ENCODE peak calls at places on chromosomes 3 and 15, in four cellular contexts. Z is cardiac muscle cell, W is lung microvascular endothelial cell, N is ureter. D is an unnamed sample.

GRCh38 chr3:165463546-165463945 is 267.4 kb upstream of the SLITRK3 start:
- DNase-seq in Z (peak), W (no peak), N (no peak), D (no peak)

GRCh38 chr3:34988296-34988695 is 651.0 kb upstream of the ARPP21 start:
- DNase-seq in Z (no peak), W (no peak), N (no peak), D (no peak)

GRCh38 chr3:43181202-43181910 is 75.5 kb upstream of the POMGNT2 start:
- DNase-seq in Z (no peak), W (no peak), N (no peak), D (peak)

GRCh38 chr3:151753846-151754245 is 20.1 kb downstream of the AADACL2 start:
- DNase-seq in Z (no peak), W (no peak), N (no peak), D (no peak)

GRCh38 chr3:46406786-46407611 is at the start of the genes CCR5AS and CCRL2:
- DNase-seq in Z (no peak), W (peak), N (peak), D (no peak)

GRCh38 chr3:47613723-47614122 is 35.1 kb upstream of the CSPG5 start:
- DNase-seq in Z (no peak), W (no peak), N (no peak), D (no peak)

GRCh38 chr3:14363976-14364375 is 38.4 kb upstream of the SLC6A6 start:
- DNase-seq in Z (no peak), W (no peak), N (no peak), D (no peak)

GRCh38 chr3:32577174-32577573 is 6.5 kb upstream of the DYNC1LI1 start:
- DNase-seq in Z (peak), W (no peak), N (no peak), D (peak)

GRCh38 chr15:51869074-51869425 is 39.6 kb downstream of the TMOD3 start:
- DNase-seq in Z (peak), W (peak), N (no peak), D (no peak)

GRCh38 chr3:151911462-151911861 is 38.0 kb downstream of the SUCNR1 start:
- DNase-seq in Z (no peak), W (no peak), N (no peak), D (no peak)

GRCh38 chr3:15102256-15102655 is 3.3 kb upstream of the RBSN start:
- DNase-seq in Z (no peak), W (no peak), N (peak), D (no peak)

GRCh38 chr3:111210003-111210699 is 138.5 kb downstream of the NECTIN3 start:
- DNase-seq in Z (no peak), W (no peak), N (no peak), D (no peak)

GRCh38 chr3:66816110-66816761 is 181.9 kb upstream of the KBTBD8 start:
- DNase-seq in Z (peak), W (peak), N (no peak), D (no peak)

GRCh38 chr3:108221403-108221802 is 821 bp downstream of the IFT57 start:
- DNase-seq in Z (peak), W (peak), N (no peak), D (no peak)

GRCh38 chr3:73352841-73353493 is 271.8 kb downstream of the PDZRN3 start:
- DNase-seq in Z (no peak), W (no peak), N (no peak), D (no peak)

GRCh38 chr15:47862402-47862801 is 145.1 kb downstream of the SEMA6D start:
- DNase-seq in Z (no peak), W (no peak), N (no peak), D (no peak)

GRCh38 chr15:46041907-46042306 is 407.1 kb downstream of the SQOR start:
- DNase-seq in Z (no peak), W (no peak), N (no peak), D (no peak)

GRCh38 chr15:40767838-40768491 is 1.8 kb upstream of the C15orf62 start:
- DNase-seq in Z (no peak), W (no peak), N (no peak), D (no peak)

GRCh38 chr15:98751767-98752166 is 103.4 kb downstream of the IGF1R start:
- DNase-seq in Z (no peak), W (no peak), N (no peak), D (no peak)

GRCh38 chr3:46482632-46483311 is 15.0 kb upstream of the RTP3 start:
- DNase-seq in Z (peak), W (no peak), N (no peak), D (no peak)

GRCh38 chr3:27939940-27940339 is 217.8 kb upstream of the EOMES start:
- DNase-seq in Z (peak), W (no peak), N (no peak), D (no peak)

D was measured in osteocyte.